ENCODE peak calls at places on chromosomes 4 and X, in five cellular contexts. Y, L, M, G and H are unnamed samples.

GRCh38 chr4:52577285-52577968 is 81.7 kb downstream of the USP46 start:
- DNase-seq in Y (no peak), L (peak), M (no peak), G (no peak), H (no peak)

GRCh38 chrX:155435744-155436112 is 22.7 kb downstream of the F8A3 start:
- DNase-seq in Y (no peak), L (no peak), M (no peak), G (no peak), H (no peak)

GRCh38 chr4:76830612-76831474 is 67.1 kb downstream of the SOWAHB start:
- DNase-seq in Y (no peak), L (peak), M (no peak), G (no peak), H (peak)

GRCh38 chr4:170497105-170497504 is 407.3 kb upstream of the AADAT start:
- DNase-seq in Y (no peak), L (no peak), M (no peak), G (no peak), H (no peak)

GRCh38 chrX:148609766-148610698 is 109.6 kb downstream of the AFF2 start:
- DNase-seq in Y (no peak), L (no peak), M (no peak), G (no peak), H (no peak)

GRCh38 chrX:40945366-40945713 is 139.9 kb upstream of the USP9X start:
- DNase-seq in Y (no peak), L (no peak), M (peak), G (no peak), H (peak)

GRCh38 chrX:51569561-51569960 is 49.2 kb downstream of the CENPVL3 start:
- DNase-seq in Y (no peak), L (no peak), M (no peak), G (no peak), H (no peak)

GRCh38 chr4:151434183-151434860 is 25.3 kb downstream of the FHIP1A start:
- DNase-seq in Y (no peak), L (no peak), M (no peak), G (no peak), H (no peak)

GRCh38 chr4:62014982-62015739 is 815.0 kb downstream of the ADGRL3 start:
- DNase-seq in Y (no peak), L (no peak), M (no peak), G (no peak), H (no peak)

GRCh38 chr4:31275906-31276305 is 555.7 kb downstream of the PCDH7 start:
- DNase-seq in Y (no peak), L (no peak), M (no peak), G (no peak), H (no peak)

GRCh38 chr4:113052379-113052951 is 3.0 kb downstream of the ANK2 start:
- DNase-seq in Y (no peak), L (no peak), M (no peak), G (no peak), H (no peak)

GRCh38 chrX:7993873-7994272 is 66.7 kb upstream of the PNPLA4 start:
- DNase-seq in Y (no peak), L (no peak), M (no peak), G (no peak), H (no peak)

GRCh38 chr4:122576261-122577188 is 44.3 kb downstream of the IL21 start:
- DNase-seq in Y (no peak), L (no peak), M (peak), G (no peak), H (no peak)

GRCh38 chr4:164501074-164501473 is 252.9 kb upstream of the SMIM31 start:
- DNase-seq in Y (no peak), L (no peak), M (no peak), G (no peak), H (no peak)

GRCh38 chr4:47463235-47463956 is at the start of gene COMMD8:
- DNase-seq in Y (peak), L (peak), M (peak), G (peak), H (peak)
- TF ChIP-seq POLR2A in Y (no peak), L (peak), M (peak), G (no peak), H (peak)

GRCh38 chr4:102826105-102826889 is 1.1 kb downstream of the UBE2D3 start:
- DNase-seq in Y (no peak), L (no peak), M (no peak), G (no peak), H (no peak)
- TF ChIP-seq POLR2A in Y (no peak), L (no peak), M (peak), G (no peak), H (no peak)

DNA sequence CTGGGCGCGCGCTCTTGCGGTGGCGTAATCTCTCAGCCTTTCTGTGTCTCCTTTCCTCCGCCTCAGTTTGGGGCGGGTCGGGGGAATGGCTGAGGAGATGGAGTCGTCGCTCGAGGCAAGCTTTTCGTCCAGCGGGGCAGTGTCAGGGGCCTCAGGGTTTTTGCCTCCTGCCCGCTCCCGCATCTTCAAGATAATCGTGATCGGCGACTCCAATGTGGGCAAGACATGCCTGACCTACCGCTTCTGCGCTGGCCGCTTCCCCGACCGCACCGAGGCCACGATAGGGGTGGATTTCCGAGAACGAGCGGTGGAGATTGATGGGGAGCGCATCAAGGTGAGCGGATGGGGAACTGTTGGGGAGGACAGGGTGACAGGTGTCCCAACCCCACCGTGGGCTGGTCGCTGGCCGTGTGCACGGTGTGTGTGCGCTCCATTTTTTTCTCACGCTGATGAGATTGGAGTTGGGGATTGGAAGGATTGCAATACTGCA is at the start of gene RAB33B:
- DNase-seq in Y (no peak), L (no peak), M (no peak), G (no peak), H (no peak)
- TF ChIP-seq POLR2A in Y (peak), L (peak), M (peak), G (peak), H (peak)

DNA sequence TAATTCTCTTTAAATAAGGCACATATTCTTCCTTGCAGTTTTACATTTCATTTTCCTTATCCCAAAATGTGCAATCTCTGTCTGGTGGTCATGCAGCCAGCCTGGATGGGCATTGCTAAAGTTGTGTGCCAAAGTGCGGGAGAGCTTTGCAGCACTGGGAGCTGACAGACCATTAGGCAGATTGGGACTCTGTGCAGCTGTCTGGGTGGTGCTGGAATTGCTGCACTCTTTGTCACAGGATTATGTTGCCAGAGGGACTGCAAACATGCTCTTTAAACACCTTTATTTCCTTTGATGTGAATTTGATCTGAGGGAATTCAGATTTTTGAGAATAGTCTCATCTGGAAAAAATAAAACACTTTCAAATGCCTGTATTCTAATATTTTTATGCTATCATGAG is 956.2 kb upstream of the DIAPH2 start:
- DNase-seq in Y (no peak), L (no peak), M (no peak), G (no peak), H (no peak)
- TF ChIP-seq POLR2A in Y (no peak), L (no peak), M (no peak), G (no peak), H (no peak)

GRCh38 chrX:119573840-119574393 is 446 bp upstream of the UBE2A start:
- DNase-seq in Y (no peak), L (peak), M (no peak), G (no peak), H (no peak)
- TF ChIP-seq POLR2A in Y (no peak), L (no peak), M (no peak), G (no peak), H (no peak)

GRCh38 chrX:373641-374471 is 12.9 kb downstream of the PPP2R3B start:
- DNase-seq in Y (peak), L (peak), M (peak), G (no peak), H (no peak)
- TF ChIP-seq POLR2A in Y (no peak), L (no peak), M (no peak), G (no peak), H (no peak)

GRCh38 chrX:77899081-77899828 is at the start of gene COX7B:
- DNase-seq in Y (no peak), L (peak), M (peak), G (no peak), H (peak)
- TF ChIP-seq POLR2A in Y (peak), L (peak), M (peak), G (peak), H (peak)

GRCh38 chr4:101790521-101791188 is at the start of gene BANK1:
- DNase-seq in Y (peak), L (peak), M (peak), G (no peak), H (peak)
- TF ChIP-seq POLR2A in Y (no peak), L (peak), M (no peak), G (no peak), H (no peak)